ENCODE peak calls at places on chromosomes 13 and 19, in four cellular contexts. M, A, K and T are unnamed samples.
A peak's percentile ranks its signal among the peaks of the same experiment; 100 is the strongest.

GRCh38 chr13:80498433-80498832 is 157.5 kb upstream of the SPRY2 start:
- DNase-seq in K (no peak), A (no peak), M (no peak), T (no peak)

GRCh38 chr19:12721656-12722565 is 1.8 kb downstream of the TNPO2 start:
- DNase-seq in K (no peak), A (peak; percentile 74), M (peak; percentile 89), T (peak; percentile 78)

GRCh38 chr13:20940083-20940482 is 37.5 kb upstream of the XPO4 start:
- DNase-seq in M (no peak), A (peak; percentile 83), K (no peak), T (no peak)

GRCh38 chr19:23526302-23526701 is 131.0 kb upstream of the ZNF91 start:
- DNase-seq in M (no peak), A (no peak), K (no peak), T (no peak)

GRCh38 chr13:95535243-95535642 is 17.3 kb upstream of the CLDN10 start:
- DNase-seq in K (peak; percentile 28), A (peak; percentile 73), M (no peak), T (peak; percentile 94)

GRCh38 chr19:4559569-4559968 is at the start of gene SEMA6B:
- DNase-seq in M (no peak), A (no peak), K (no peak), T (peak; percentile 91)

GRCh38 chr19:4909172-4909896 is at the start of gene UHRF1:
- DNase-seq in M (peak; percentile 94), A (no peak), K (no peak), T (no peak)

GRCh38 chr19:5593963-5594255 is 26.2 kb upstream of the TINCR start:
- DNase-seq in M (peak; percentile 37), A (no peak), K (no peak), T (no peak)

GRCh38 chr19:50203281-50204080 is at the start of gene MYH14:
- DNase-seq in A (no peak), M (peak; percentile 96), K (no peak), T (peak; percentile 39)

GRCh38 chr13:102487330-102487729 is 85.5 kb upstream of the FGF14 start:
- DNase-seq in A (no peak), K (no peak), M (no peak), T (no peak)

GRCh38 chr19:5967994-5968430 is 9.9 kb downstream of the RANBP3 start:
- DNase-seq in A (peak; percentile 88), M (peak; percentile 71), K (peak; percentile 66), T (peak; percentile 84)

GRCh38 chr13:79349011-79349410 is 57.0 kb downstream of the RBM26 start:
- DNase-seq in A (peak; percentile 13), M (no peak), K (no peak), T (no peak)

GRCh38 chr13:109862627-109863026 is 76.2 kb upstream of the IRS2 start:
- DNase-seq in A (peak; percentile 80), M (no peak), K (no peak), T (no peak)

GRCh38 chr19:7109678-7110289 is 40.3 kb downstream of the ZNF557 start:
- DNase-seq in K (no peak), A (no peak), M (no peak), T (no peak)

GRCh38 chr13:94481966-94482365 is 2.5 kb upstream of the DCT start:
- DNase-seq in A (peak; percentile 66), K (no peak), M (no peak), T (no peak)

GRCh38 chr19:50897191-50897607 is 14.0 kb downstream of the KLK4 start:
- DNase-seq in M (no peak), K (no peak), A (no peak), T (no peak)

GRCh38 chr13:20403826-20404225 is 121.8 kb downstream of the CRYL1 start:
- DNase-seq in A (no peak), K (no peak), M (no peak), T (no peak)

GRCh38 chr13:113547248-113547971 is 37.1 kb upstream of the TFDP1 start:
- DNase-seq in A (peak; percentile 39), M (no peak), K (no peak), T (peak; percentile 21)

GRCh38 chr13:98293103-98293502 is 116.0 kb upstream of the RNF113B start:
- DNase-seq in K (no peak), A (no peak), M (no peak), T (no peak)

GRCh38 chr13:45434556-45435371 is 16.6 kb upstream of the SLC25A30 start:
- DNase-seq in A (no peak), M (no peak), K (no peak), T (no peak)

GRCh38 chr13:34358811-34359513 is 541.0 kb downstream of the RFC3 start:
- DNase-seq in A (peak; percentile 72), K (peak; percentile 46), M (no peak), T (no peak)

GRCh38 chr13:33639640-33640080 is 178.3 kb upstream of the RFC3 start:
- DNase-seq in A (no peak), M (no peak), K (no peak), T (no peak)

GRCh38 chr13:23421596-23421995 is 11.9 kb downstream of the SACS start:
- DNase-seq in K (no peak), A (no peak), M (no peak), T (no peak)

GRCh38 chr13:95752677-95753076 is 75.7 kb downstream of the DNAJC3 start:
- DNase-seq in A (no peak), M (no peak), K (no peak), T (no peak)

GRCh38 chr19:5124111-5124855 is 155.4 kb downstream of the KDM4B start:
- DNase-seq in K (no peak), M (no peak), A (no peak), T (no peak)

GRCh38 chr19:7554990-7555864 is 19.7 kb downstream of the PNPLA6 start:
- DNase-seq in K (no peak), M (peak; percentile 90), A (no peak), T (no peak)

GRCh38 chr13:104571161-104571889 is 1505.1 kb upstream of the SLC10A2 start:
- DNase-seq in K (no peak), M (no peak), A (peak; percentile 82), T (peak; percentile 89)

GRCh38 chr19:31314849-31315620 is 34.2 kb downstream of the TSHZ3 start:
- DNase-seq in M (no peak), A (no peak), K (no peak), T (no peak)

GRCh38 chr19:54561840-54562239 is 11.8 kb upstream of the LILRA2 start:
- DNase-seq in A (no peak), K (no peak), M (peak; percentile 19), T (no peak)

GRCh38 chr13:113245858-113246791 is 36.7 kb downstream of the CUL4A start:
- DNase-seq in A (peak; percentile 13), K (no peak), M (peak; percentile 32), T (no peak)

GRCh38 chr19:776549-776948 is 20.7 kb upstream of the PTBP1 start:
- DNase-seq in A (no peak), K (no peak), M (no peak), T (no peak)
- H3K9me1 ChIP-seq in A (peaks cover 8% of the 10 kb centered on the region), K (no peaks in the 10 kb centered on the region), M (no peaks in the 10 kb centered on the region), T (no peaks in the 10 kb centered on the region)

GRCh38 chr13:27057817-27058216 is 113.8 kb downstream of the USP12 start:
- DNase-seq in K (no peak), A (no peak), M (no peak), T (no peak)

GRCh38 chr13:27054760-27055159 is 116.9 kb downstream of the USP12 start:
- DNase-seq in M (no peak), K (no peak), A (no peak), T (no peak)

GRCh38 chr13:27053902-27054595 is 117.6 kb downstream of the USP12 start:
- DNase-seq in A (peak; percentile 88), K (peak; percentile 48), M (no peak), T (peak; percentile 18)

GRCh38 chr13:27053235-27053884 is 118.3 kb downstream of the USP12 start:
- DNase-seq in M (peak; percentile 42), K (no peak), A (no peak), T (no peak)

GRCh38 chr13:27055501-27055900 is 116.1 kb downstream of the USP12 start:
- DNase-seq in K (no peak), A (no peak), M (no peak), T (no peak)
- H3K9me1 ChIP-seq in K (no peaks in the 10 kb centered on the region), A (peaks cover 23% of the 10 kb centered on the region), M (peaks cover 8% of the 10 kb centered on the region), T (no peaks in the 10 kb centered on the region)

DNA sequence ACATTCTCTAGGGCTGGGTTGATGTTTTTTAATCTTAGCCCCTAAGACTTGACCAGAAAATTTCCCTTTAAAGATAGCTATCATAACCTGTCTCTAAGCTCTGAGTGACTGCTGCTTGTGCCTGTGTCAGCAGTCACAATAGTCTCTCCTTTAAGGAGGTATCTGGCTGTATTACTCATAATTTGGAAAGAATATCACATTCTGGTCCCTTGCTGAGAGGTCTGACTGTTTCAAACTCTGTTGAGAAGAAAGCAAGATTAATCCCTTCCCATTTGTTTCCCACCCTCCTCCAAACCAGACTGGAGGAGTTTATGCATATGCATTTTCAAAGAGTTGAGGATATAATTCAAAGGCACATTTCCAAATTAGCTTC is 2.3 kb downstream of the HTR2A start:
- DNase-seq in K (no peak), A (no peak), M (no peak), T (no peak)
- H3K9me1 ChIP-seq in K (no peaks in the 10 kb centered on the region), A (no peaks in the 10 kb centered on the region), M (no peaks in the 10 kb centered on the region), T (no peaks in the 10 kb centered on the region)

DNA sequence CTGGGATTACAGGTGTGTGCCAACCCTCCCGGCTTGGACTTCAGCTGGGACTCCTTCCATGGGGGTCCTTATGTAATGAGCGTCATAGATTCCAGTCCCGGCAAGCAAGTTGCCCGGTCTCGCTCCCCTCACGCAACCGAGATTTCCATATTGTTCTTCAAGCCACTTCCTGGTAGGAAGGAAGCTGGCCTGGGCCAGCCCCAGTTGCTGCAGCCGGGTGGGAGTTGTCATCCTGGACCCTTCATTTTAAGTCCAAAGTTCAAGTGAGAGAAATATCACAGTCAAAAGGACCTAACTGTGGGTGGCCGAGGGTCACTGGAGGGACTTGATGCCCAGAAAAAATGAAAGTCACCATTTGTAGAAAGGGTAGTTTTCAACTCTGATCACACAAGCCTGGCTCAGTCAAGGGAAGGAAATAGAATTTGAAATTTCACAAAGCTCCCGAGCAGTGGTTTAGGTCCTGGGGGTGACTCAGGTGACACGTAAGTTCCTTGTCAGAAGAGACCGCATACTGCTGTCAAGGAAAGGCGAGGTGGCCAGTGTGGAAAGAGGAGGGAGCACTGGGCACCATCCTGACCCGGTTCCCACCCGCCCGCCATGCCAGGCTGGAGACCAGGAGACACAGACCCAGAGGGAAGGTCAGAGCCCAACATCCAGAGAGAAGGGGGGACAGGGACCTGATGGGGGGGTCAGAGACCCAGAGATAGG is 5.3 kb downstream of the FGF21 start:
- DNase-seq in M (peak; percentile 5), A (no peak), K (no peak), T (peak; percentile 48)
- H3K9me1 ChIP-seq in M (no peaks in the 10 kb centered on the region), A (no peaks in the 10 kb centered on the region), K (no peaks in the 10 kb centered on the region), T (no peaks in the 10 kb centered on the region)

GRCh38 chr13:50915562-50915961 is 6.0 kb downstream of the RNASEH2B start:
- DNase-seq in M (peak; percentile 11), K (no peak), A (no peak), T (no peak)
- H3K9me1 ChIP-seq in M (no peaks in the 10 kb centered on the region), K (peaks cover 2% of the 10 kb centered on the region), A (peaks cover 6% of the 10 kb centered on the region), T (no peaks in the 10 kb centered on the region)

GRCh38 chr19:48794291-48794690 is 16.5 kb downstream of the BCAT2 start:
- DNase-seq in K (no peak), A (no peak), M (no peak), T (no peak)
- H3K9me1 ChIP-seq in K (no peaks in the 10 kb centered on the region), A (no peaks in the 10 kb centered on the region), M (no peaks in the 10 kb centered on the region), T (no peaks in the 10 kb centered on the region)